ENCODE peak calls at places on chromosomes 3 and 15, in four cellular contexts. S is IMR-90, E is PC-3, T is upper lobe of right lung. X is an unnamed sample.

GRCh38 chr15:91104111-91104510 is 4.1 kb downstream of the SV2B start:
- DNase-seq in S (no peak), T (no peak), E (no peak), X (no peak)

GRCh38 chr3:123027292-123028232 is at the start of gene SEMA5B:
- DNase-seq in T (peak), S (no peak), E (peak), X (peak)

GRCh38 chr3:126295407-126295939 is 61.7 kb downstream of the KLF15 start:
- DNase-seq in S (no peak), T (no peak), E (no peak), X (no peak)

GRCh38 chr15:86903642-86904421 is 824.2 kb downstream of the AGBL1 start:
- DNase-seq in T (no peak), E (no peak), S (no peak), X (no peak)

GRCh38 chr15:90241343-90242192 is 7.6 kb downstream of the GDPGP1 start:
- DNase-seq in S (no peak), E (no peak), T (no peak), X (no peak)

GRCh38 chr3:158791259-158791920 is 10.5 kb upstream of the MFSD1 start:
- DNase-seq in S (peak), T (no peak), E (peak), X (peak)

GRCh38 chr3:128629936-128630335 is 20.7 kb downstream of the RPN1 start:
- DNase-seq in E (no peak), T (no peak), S (no peak), X (no peak)

GRCh38 chr3:124686028-124686670 is 44.1 kb upstream of the UMPS start:
- DNase-seq in T (no peak), S (peak), E (peak), X (no peak)

GRCh38 chr15:85532689-85533088 is 152.3 kb downstream of the AKAP13 start:
- DNase-seq in E (no peak), S (no peak), T (peak), X (no peak)

GRCh38 chr3:32614956-32615355 is 44.3 kb upstream of the DYNC1LI1 start:
- DNase-seq in E (peak), S (peak), T (no peak), X (peak)

GRCh38 chr3:193829781-193830180 is 236.8 kb downstream of the OPA1 start:
- DNase-seq in S (peak), E (peak), T (no peak), X (peak)

DNA sequence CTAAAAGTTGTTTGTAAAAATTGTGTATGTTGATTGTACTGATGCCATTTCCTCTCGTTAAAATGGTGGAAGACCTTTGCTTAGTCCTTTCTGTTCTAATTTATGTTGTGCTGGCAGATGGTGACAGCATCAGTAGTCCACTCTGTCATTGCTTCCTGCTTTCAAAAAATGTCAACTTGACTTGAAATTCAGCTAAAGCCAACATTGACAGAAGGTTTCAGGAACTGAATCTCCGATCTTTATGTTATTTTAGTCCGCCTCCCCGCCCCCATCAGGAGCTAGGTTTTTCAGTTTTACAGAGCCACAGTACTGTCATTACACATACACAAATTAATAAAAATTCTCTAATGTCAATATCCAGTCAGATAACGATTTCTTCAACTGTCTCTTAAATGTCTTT is 1.5 kb downstream of the CEP63 start:
- DNase-seq in S (no peak), T (no peak), E (no peak), X (no peak)
- H3K4me3 ChIP-seq in S (no peak), T (peak), E (peak), X (peak)

DNA sequence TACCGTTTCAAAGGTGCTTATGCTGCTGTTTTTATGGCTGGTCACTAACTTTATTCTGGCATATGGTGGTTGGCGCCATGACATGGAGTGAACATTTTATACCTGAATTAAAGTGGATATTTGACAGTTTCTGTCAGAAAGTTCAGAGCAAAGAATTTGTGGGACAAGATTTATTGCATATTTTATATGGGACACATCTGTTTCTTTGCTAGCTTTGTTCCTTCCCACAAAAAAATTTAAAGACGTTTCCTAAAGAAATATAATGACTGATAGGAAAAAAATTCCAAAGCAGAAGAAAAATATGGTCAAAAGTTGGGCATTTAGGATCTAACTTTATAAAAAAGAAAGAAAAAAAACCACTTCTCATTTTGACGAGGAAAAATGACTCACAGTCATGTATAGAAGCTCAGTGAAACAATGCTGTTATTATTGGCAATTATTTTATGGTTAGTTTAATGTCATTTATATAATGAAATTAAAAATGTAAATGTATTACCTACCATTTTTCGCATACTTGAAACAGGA is 101.7 kb downstream of the GREM1 start:
- DNase-seq in E (peak), S (no peak), T (no peak), X (no peak)
- H3K4me3 ChIP-seq in E (no peak), S (no peak), T (no peak), X (peak)

GRCh38 chr3:13877911-13878710 is 1.8 kb downstream of the WNT7A start:
- DNase-seq in S (no peak), E (peak), T (peak), X (no peak)

GRCh38 chr3:13880811-13881156 is 913 bp upstream of the WNT7A start:
- DNase-seq in T (peak), E (peak), S (no peak), X (no peak)

GRCh38 chr3:13879102-13879945 is 547 bp downstream of the WNT7A start:
- DNase-seq in T (peak), E (peak), S (no peak), X (no peak)

GRCh38 chr3:13879946-13880810 is at the start of gene WNT7A:
- DNase-seq in T (peak), S (no peak), E (peak), X (no peak)

DNA sequence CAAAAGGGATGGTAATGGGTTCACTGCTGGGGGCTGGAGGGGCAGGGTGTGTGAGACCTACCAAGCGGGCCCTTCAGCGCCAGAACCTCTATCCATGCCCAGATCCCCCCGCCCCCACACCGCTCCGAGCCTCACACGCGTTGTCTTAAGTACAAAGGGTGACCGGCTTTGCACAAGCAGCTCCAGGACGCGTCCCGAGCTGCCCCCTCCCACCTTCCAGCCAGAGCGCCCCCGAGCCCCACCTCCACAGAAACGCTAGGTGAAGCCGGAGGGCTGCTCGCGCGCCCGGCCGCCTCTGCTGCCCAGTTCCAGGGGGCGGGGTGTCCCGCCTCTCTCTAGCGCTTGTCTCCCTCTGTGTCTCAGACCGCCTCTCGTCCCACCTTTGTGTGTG is 1.2 kb downstream of the WNT7A start:
- DNase-seq in S (no peak), T (peak), E (peak), X (no peak)
- H3K4me3 ChIP-seq in S (no peak), T (peak), E (peak), X (no peak)

DNA sequence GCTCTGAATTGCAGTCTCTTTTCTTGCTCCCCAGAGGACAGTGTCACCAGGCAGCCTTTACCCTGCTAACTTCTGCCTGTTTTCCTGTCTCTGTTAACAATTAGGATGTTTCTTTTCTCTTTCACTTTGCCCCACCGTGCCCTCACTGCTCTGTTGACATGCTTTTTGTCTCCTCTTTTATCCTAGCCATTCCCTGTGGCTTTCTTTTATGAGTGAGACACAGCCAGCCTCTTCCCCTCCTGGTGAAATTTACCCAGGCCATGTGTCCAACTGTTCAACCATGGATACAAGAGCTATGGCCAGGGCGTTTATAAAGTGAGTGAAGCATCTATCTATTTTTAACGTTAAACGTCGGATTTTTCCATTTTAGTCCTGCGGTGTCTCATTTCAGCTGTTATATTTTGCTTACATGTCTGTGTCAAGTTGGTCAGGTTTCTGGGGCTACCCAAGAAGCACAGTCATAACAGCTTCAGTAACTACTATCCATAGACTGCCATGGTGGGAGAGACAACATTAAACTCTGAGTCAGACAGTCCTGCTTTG is 443.2 kb upstream of the AZI2 start:
- DNase-seq in T (no peak), S (no peak), E (no peak), X (no peak)
- H3K4me3 ChIP-seq in T (no peak), S (no peak), E (no peak), X (no peak)

GRCh38 chr3:147422934-147423599 is 13.9 kb downstream of the ZIC1 start:
- DNase-seq in T (no peak), E (no peak), S (no peak), X (no peak)
- H3K4me3 ChIP-seq in T (no peak), E (no peak), S (no peak), X (no peak)